ENCODE peak calls at places on chromosomes 12 and 14, in nine cellular contexts. F is iPS-NIHi11, X is GM12865, P is heart left ventricle, I is Calu3, N is HEK293T, R is mesendoderm, K is NB4, D is T-helper 22 cell. V is an unnamed sample.

GRCh38 chr12:122200541-122201175 is 2.9 kb upstream of the B3GNT4 start:
- DNase-seq in F (peak), X (no peak), P (no peak), I (no peak), N (no peak), R (no peak), K (no peak), D (no peak), V (no peak)

GRCh38 chr14:24997335-24997734 is 52.6 kb downstream of the STXBP6 start:
- DNase-seq in F (no peak), X (no peak), P (no peak), I (no peak), N (no peak), R (no peak), K (no peak), D (no peak), V (no peak)

GRCh38 chr12:83074495-83074894 is 387.8 kb downstream of the TMTC2 start:
- DNase-seq in F (no peak), X (no peak), P (no peak), I (no peak), N (no peak), R (no peak), K (no peak), D (no peak), V (peak)

GRCh38 chr14:94823556-94824341 is 53.8 kb upstream of the GSC start:
- DNase-seq in F (no peak), X (no peak), P (no peak), I (no peak), N (no peak), R (peak), K (peak), D (no peak), V (peak)

GRCh38 chr12:58372298-58372697 is 430.9 kb downstream of the ATP23 start:
- DNase-seq in F (no peak), X (peak), P (no peak), I (no peak), N (no peak), R (no peak), K (no peak), D (no peak), V (no peak)

GRCh38 chr12:107490000-107490399 is 195.6 kb upstream of the PWP1 start:
- DNase-seq in F (no peak), X (peak), P (no peak), I (no peak), N (no peak), R (no peak), K (no peak), D (no peak), V (no peak)

GRCh38 chr14:50013198-50013918 is 103.0 kb downstream of the VCPKMT start:
- DNase-seq in F (no peak), X (no peak), P (no peak), I (peak), N (no peak), R (peak), K (no peak), D (no peak), V (peak)

GRCh38 chr12:121817648-121818043 is 13.8 kb downstream of the SETD1B start:
- DNase-seq in F (no peak), X (no peak), P (no peak), I (no peak), N (no peak), R (no peak), K (no peak), D (no peak), V (no peak)

V was measured in GM23248.